ENCODE peak calls at places on chromosomes 12 and 14, in six cellular contexts. F, M, T, O, K and P are unnamed samples.

GRCh38 chr14:31400031-31400638 is 20.2 kb downstream of the HEATR5A start:
- DNase-seq in F (no peak), M (no peak), T (no peak), O (no peak), K (no peak), P (no peak)

GRCh38 chr14:52299692-52300278 is 14.3 kb upstream of the PTGER2 start:
- DNase-seq in F (no peak), M (peak; percentile 72), T (no peak), O (no peak), K (peak; percentile 27), P (peak; percentile 80)

GRCh38 chr12:64551676-64552075 is 58.6 kb upstream of the RASSF3 start:
- DNase-seq in F (no peak), M (no peak), T (no peak), O (no peak), K (no peak), P (no peak)

GRCh38 chr12:92769124-92769901 is 66.5 kb downstream of the PLEKHG7 start:
- DNase-seq in F (no peak), M (no peak), T (no peak), O (no peak), K (no peak), P (no peak)

GRCh38 chr14:102776761-102777710 is at the start of gene TRAF3:
- DNase-seq in F (no peak), M (peak; percentile 83), T (peak; percentile 69), O (no peak), K (peak; percentile 75), P (peak; percentile 58)

GRCh38 chr12:6444704-6445688 is at the start of gene CD27:
- DNase-seq in F (no peak), M (no peak), T (no peak), O (no peak), K (no peak), P (no peak)

GRCh38 chr12:14418526-14418925 is 53.0 kb downstream of the ATF7IP start:
- DNase-seq in F (no peak), M (peak; percentile 51), T (no peak), O (no peak), K (no peak), P (peak; percentile 33)

GRCh38 chr12:80413462-80413861 is 30.6 kb upstream of the PTPRQ start:
- DNase-seq in F (no peak), M (no peak), T (no peak), O (no peak), K (peak; percentile 13), P (no peak)

GRCh38 chr12:94047781-94048567 is 100.4 kb upstream of the PLXNC1 start:
- DNase-seq in F (peak; percentile 80), M (no peak), T (no peak), O (no peak), K (no peak), P (no peak)

GRCh38 chr14:56274556-56274955 is 156.3 kb downstream of the PELI2 start:
- DNase-seq in F (no peak), M (no peak), T (no peak), O (no peak), K (no peak), P (no peak)

GRCh38 chr14:105091335-105092123 is 26.3 kb upstream of the GPR132 start:
- DNase-seq in F (peak; percentile 87), M (no peak), T (peak; percentile 64), O (no peak), K (peak; percentile 57), P (peak; percentile 92)

GRCh38 chr14:74257078-74257987 is 18.1 kb downstream of the VSX2 start:
- DNase-seq in F (peak; percentile 8), M (peak; percentile 52), T (peak; percentile 40), O (no peak), K (peak; percentile 52), P (peak; percentile 61)

GRCh38 chr14:73285979-73286378 is 48.7 kb downstream of the PAPLN start:
- DNase-seq in F (no peak), M (no peak), T (no peak), O (no peak), K (no peak), P (no peak)

GRCh38 chr12:26172013-26172412 is 23.4 kb upstream of the SSPN start:
- DNase-seq in F (no peak), M (no peak), T (no peak), O (no peak), K (no peak), P (no peak)

GRCh38 chr14:75249251-75249957 is 29.2 kb upstream of the FOS start:
- DNase-seq in F (peak; percentile 26), M (no peak), T (no peak), O (no peak), K (peak; percentile 70), P (peak; percentile 12)